ENCODE peak calls at places on chromosomes 4 and X, in nine cellular contexts. H, A, G, P, W, E, X, C and R are unnamed samples.

GRCh38 chr4:139184129-139184528 is 7.1 kb upstream of the ELF2 start:
- DNase-seq in H (peak), A (no peak), G (peak), P (no peak), W (no peak), E (no peak), X (no peak), C (no peak), R (no peak)

GRCh38 chr4:142512161-142512560 is 333.9 kb downstream of the INPP4B start:
- DNase-seq in H (no peak), A (no peak), G (peak), P (no peak), W (no peak), E (no peak), X (no peak), C (no peak), R (no peak)

GRCh38 chrX:68807818-68808217 is 21.0 kb upstream of the EFNB1 start:
- DNase-seq in H (no peak), A (no peak), G (no peak), P (no peak), W (no peak), E (no peak), X (no peak), C (no peak), R (peak)

GRCh38 chrX:22135171-22135711 is 103.1 kb downstream of the PHEX start:
- DNase-seq in H (peak), A (no peak), G (peak), P (no peak), W (no peak), E (no peak), X (no peak), C (no peak), R (no peak)

GRCh38 chrX:154472685-154473632 is 6.1 kb downstream of the LAGE3 start:
- DNase-seq in H (no peak), A (no peak), G (no peak), P (no peak), W (no peak), E (no peak), X (no peak), C (no peak), R (no peak)

GRCh38 chrX:77527233-77528001 is 80.2 kb downstream of the FGF16 start:
- DNase-seq in H (no peak), A (peak), G (no peak), P (no peak), W (no peak), E (no peak), X (no peak), C (no peak), R (no peak)

GRCh38 chr4:15895517-15895916 is 43.0 kb downstream of the FGFBP1 start:
- DNase-seq in H (no peak), A (no peak), G (peak), P (no peak), W (no peak), E (no peak), X (no peak), C (no peak), R (no peak)

GRCh38 chrX:142663330-142664095 is 362.2 kb upstream of the SPANXN4 start:
- DNase-seq in H (no peak), A (no peak), G (no peak), P (no peak), W (no peak), E (no peak), X (no peak), C (no peak), R (no peak)

GRCh38 chr4:53128959-53129358 is 236.9 kb downstream of the SCFD2 start:
- DNase-seq in H (no peak), A (no peak), G (no peak), P (no peak), W (no peak), E (no peak), X (no peak), C (peak), R (no peak)

GRCh38 chr4:7156273-7157139 is 35.8 kb upstream of the SORCS2 start:
- DNase-seq in H (no peak), A (peak), G (no peak), P (peak), W (peak), E (no peak), X (no peak), C (peak), R (peak)